ENCODE peak calls at places on chromosomes 6 and 20, in seven cellular contexts. R is breast epithelium, J is tibial artery, Q is CD14-positive monocyte, P is fibroblast of mammary gland, A is right atrium auricular region, V is endothelial cell. H is an unnamed sample.

GRCh38 chr6:136609878-136610706 is 59.9 kb upstream of the MAP7 start:
- DNase-seq in J (peak), Q (peak), P (peak), V (no peak), A (peak), R (no peak), H (no peak)

GRCh38 chr6:84249724-84250123 is 22.3 kb upstream of the CEP162 start:
- DNase-seq in P (peak), J (no peak), A (no peak), V (no peak), Q (no peak), R (no peak), H (no peak)

GRCh38 chr6:121436172-121436965 is 923 bp downstream of the GJA1 start:
- DNase-seq in A (no peak), J (no peak), V (no peak), R (no peak), Q (no peak), P (no peak), H (no peak)

GRCh38 chr6:158938811-158939254 is 61.2 kb downstream of the RSPH3 start:
- DNase-seq in P (peak), A (no peak), R (no peak), J (no peak), V (no peak), Q (peak), H (no peak)

GRCh38 chr20:63458170-63459069 is 14.0 kb downstream of the KCNQ2 start:
- DNase-seq in V (no peak), A (no peak), Q (no peak), P (no peak), R (no peak), J (no peak), H (no peak)

GRCh38 chr6:150008588-150008987 is 16.7 kb downstream of the RAET1L start:
- DNase-seq in A (no peak), V (no peak), J (peak), P (no peak), Q (no peak), R (no peak), H (no peak)

GRCh38 chr6:105483492-105483891 is 80.6 kb upstream of the PREP start:
- DNase-seq in R (no peak), P (peak), A (no peak), J (no peak), V (no peak), Q (no peak), H (no peak)

GRCh38 chr20:53655909-53656652 is 62.4 kb upstream of the ZNF217 start:
- DNase-seq in A (no peak), J (no peak), P (peak), V (no peak), R (no peak), Q (no peak), H (no peak)

GRCh38 chr20:32973077-32973717 is 31.0 kb downstream of the SUN5 start:
- DNase-seq in A (no peak), P (no peak), Q (no peak), R (no peak), V (no peak), J (no peak), H (peak)

GRCh38 chr6:159163901-159164370 is 5.3 kb upstream of the FNDC1 start:
- DNase-seq in J (no peak), V (no peak), R (no peak), A (no peak), Q (no peak), P (peak), H (no peak)

GRCh38 chr20:64131406-64131805 is 24.0 kb upstream of the NPBWR2 start:
- DNase-seq in J (peak), A (no peak), R (no peak), V (no peak), Q (peak), P (peak), H (no peak)

GRCh38 chr6:13407709-13408695 is 79.4 kb downstream of the GFOD1 start:
- DNase-seq in P (peak), J (no peak), R (no peak), A (no peak), Q (peak), V (no peak), H (no peak)

GRCh38 chr6:44942201-44942600 is 385.9 kb upstream of the RUNX2 start:
- DNase-seq in J (no peak), P (no peak), V (no peak), R (no peak), A (no peak), Q (no peak), H (no peak)

GRCh38 chr6:84556541-84557335 is 207.7 kb downstream of the TBX18 start:
- DNase-seq in Q (no peak), A (no peak), V (no peak), R (no peak), J (no peak), P (peak), H (no peak)

GRCh38 chr20:25281541-25281991 is 33.7 kb downstream of the PYGB start:
- DNase-seq in A (no peak), P (no peak), R (peak), V (no peak), J (peak), Q (peak), H (no peak)

GRCh38 chr6:54285595-54285994 is 22.6 kb upstream of the TINAG start:
- DNase-seq in Q (no peak), A (no peak), V (no peak), J (no peak), R (no peak), P (peak), H (no peak)

GRCh38 chr20:21511850-21512633 is 1.8 kb downstream of the NKX2-2 start:
- DNase-seq in P (no peak), J (no peak), A (no peak), Q (no peak), V (no peak), R (no peak), H (no peak)

GRCh38 chr6:42045538-42046460 is 4.5 kb upstream of the TAF8 start:
- DNase-seq in P (peak), V (no peak), Q (peak), R (peak), J (peak), A (peak), H (no peak)

GRCh38 chr20:37534401-37535157 is 6.9 kb upstream of the BLCAP start:
- DNase-seq in V (peak), P (peak), Q (no peak), J (no peak), R (no peak), A (peak), H (peak)

GRCh38 chr6:16471222-16471784 is 232.9 kb downstream of the GMPR start:
- DNase-seq in J (no peak), A (no peak), P (no peak), V (no peak), R (no peak), Q (no peak), H (no peak)

GRCh38 chr20:58980711-58981563 is at the start of gene NELFCD:
- DNase-seq in J (peak), R (peak), Q (peak), V (peak), A (peak), P (peak), H (peak)

GRCh38 chr20:38063911-38064310 is 30.4 kb downstream of the RPRD1B start:
- DNase-seq in P (no peak), A (no peak), J (no peak), Q (no peak), R (no peak), V (no peak), H (no peak)

GRCh38 chr6:15689586-15690450 is 27.0 kb upstream of the DTNBP1 start:
- DNase-seq in R (no peak), Q (no peak), V (no peak), P (peak), A (no peak), J (no peak), H (no peak)

GRCh38 chr6:1873781-1874180 is 264.1 kb downstream of the FOXC1 start:
- DNase-seq in Q (no peak), R (no peak), A (no peak), P (no peak), V (no peak), J (no peak), H (no peak)

GRCh38 chr6:37860226-37860839 is 40.8 kb downstream of the ZFAND3 start:
- DNase-seq in A (no peak), R (no peak), J (no peak), Q (no peak), V (peak), P (peak), H (no peak)

GRCh38 chr6:17098538-17098937 is 3.3 kb upstream of the STMND1 start:
- DNase-seq in P (peak), V (no peak), A (no peak), Q (no peak), R (no peak), J (no peak), H (no peak)

GRCh38 chr6:34536251-34536958 is 19.7 kb downstream of the SPDEF start:
- DNase-seq in R (peak), A (no peak), V (no peak), J (no peak), Q (no peak), P (no peak), H (no peak)

DNA sequence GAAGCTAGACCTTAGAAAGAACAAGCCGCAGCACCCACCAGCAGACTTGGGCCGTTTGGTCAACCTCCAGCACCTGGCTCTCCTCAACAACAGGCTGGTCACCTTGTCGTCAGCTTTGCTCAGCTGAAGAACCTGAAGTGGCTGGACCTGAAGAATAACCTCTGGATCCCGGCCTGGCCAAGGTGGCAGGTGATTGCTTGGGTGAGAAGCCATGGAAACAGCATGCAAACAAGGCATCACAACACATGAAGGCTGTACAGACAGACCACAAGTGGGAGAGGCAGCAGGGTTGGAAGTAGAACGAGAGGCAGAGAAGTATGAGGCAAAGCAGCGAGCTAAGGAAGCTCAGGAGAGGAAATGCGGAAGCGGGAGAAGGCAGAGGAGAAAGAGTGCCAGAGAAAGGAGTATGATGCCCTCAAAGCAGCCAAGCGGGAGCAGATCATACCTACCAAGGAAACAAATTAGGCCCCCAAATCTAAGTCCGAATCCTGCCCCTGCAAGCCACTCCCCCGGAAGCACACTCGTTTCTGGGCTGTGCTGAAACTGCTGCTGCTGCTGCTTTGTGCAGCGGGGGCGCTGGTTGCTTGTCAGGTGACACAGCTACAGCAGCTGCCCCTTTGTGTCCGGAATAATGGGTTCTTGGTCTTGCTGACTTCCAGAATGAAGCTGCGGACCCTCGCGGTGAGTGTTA is 121.6 kb upstream of the LGSN start:
- DNase-seq in P (no peak), A (no peak), V (no peak), J (no peak), Q (no peak), R (no peak), H (no peak)
- TF ChIP-seq CTCF in P (no peak), A (no peak), V (no peak), J (no peak), Q (no peak), R (no peak), H (no peak)

GRCh38 chr6:126618639-126619331 is 278.9 kb downstream of the CENPW start:
- DNase-seq in P (no peak), V (no peak), J (no peak), Q (no peak), R (no peak), A (no peak), H (no peak)
- TF ChIP-seq CTCF in P (no peak), V (no peak), J (no peak), Q (no peak), R (no peak), A (no peak), H (no peak)

GRCh38 chr6:36445651-36446050 is 2.9 kb downstream of the KCTD20 start:
- DNase-seq in P (no peak), R (no peak), Q (no peak), J (no peak), A (no peak), V (no peak), H (no peak)

GRCh38 chr6:36442671-36443497 is at the start of the genes KCTD20 and PXT1:
- DNase-seq in A (peak), R (peak), P (peak), V (peak), J (peak), Q (peak), H (peak)

GRCh38 chr6:36444470-36444869 is 1.7 kb downstream of the KCTD20 start:
- DNase-seq in V (no peak), J (no peak), P (peak), R (no peak), Q (no peak), A (no peak), H (no peak)

GRCh38 chr6:36443498-36443844 is 671 bp downstream of the KCTD20 start:
- DNase-seq in Q (no peak), R (no peak), V (no peak), A (no peak), P (no peak), J (no peak), H (no peak)

GRCh38 chr6:36443951-36444428 is 1.2 kb downstream of the KCTD20 start:
- DNase-seq in P (no peak), V (peak), J (no peak), Q (no peak), R (no peak), A (no peak), H (no peak)
- TF ChIP-seq CTCF in P (no peak), V (no peak), J (no peak), Q (peak), R (peak), A (no peak), H (peak)

DNA sequence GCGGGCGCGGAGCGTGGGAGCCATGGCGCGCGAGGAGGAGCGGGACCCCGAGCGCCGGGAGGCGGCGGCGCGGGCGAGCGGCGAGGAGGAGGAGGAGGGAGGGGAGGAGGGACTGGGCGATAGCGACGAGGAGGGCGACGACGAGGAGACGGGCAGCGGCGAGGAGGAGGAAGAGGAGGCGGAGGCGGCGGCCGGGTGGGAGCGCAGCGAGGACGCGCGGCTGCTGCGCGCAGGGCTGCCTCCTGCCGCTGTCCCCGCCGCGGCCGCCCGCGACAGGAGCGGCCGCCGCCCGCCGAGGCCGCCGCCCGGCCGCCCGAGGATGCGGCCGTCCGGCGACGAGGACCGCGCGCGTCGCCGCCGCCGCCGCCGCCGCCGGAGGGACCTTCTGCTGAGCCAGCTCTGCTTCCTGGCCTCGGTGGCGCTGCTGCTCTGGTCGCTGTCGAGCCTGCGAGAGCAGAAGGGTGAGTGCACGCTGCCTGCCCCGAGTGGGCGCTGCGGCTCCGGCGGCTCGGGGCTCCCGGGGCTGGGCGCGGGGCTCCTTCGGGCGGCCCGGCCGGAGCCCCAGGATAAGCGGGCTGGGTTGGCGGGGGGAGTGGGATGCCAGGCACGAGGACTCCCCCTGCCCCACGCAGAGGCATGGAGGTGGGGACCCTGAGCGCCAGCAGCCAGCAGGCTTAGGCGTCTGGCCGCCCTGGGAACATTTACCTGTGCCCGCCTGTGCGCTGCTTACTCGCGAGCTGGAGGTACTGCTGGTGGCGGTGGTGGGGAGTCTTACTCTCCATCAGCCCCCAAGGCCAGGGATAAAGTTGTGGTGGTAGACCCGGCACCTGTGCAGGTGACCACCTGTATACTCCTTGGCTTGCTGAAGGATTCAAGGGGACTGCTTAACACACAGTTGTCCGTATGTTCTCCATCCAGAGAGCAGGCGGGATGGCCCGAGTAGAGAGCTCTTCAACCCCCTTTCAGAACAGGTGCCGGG is at the start of gene SLC24A3:
- DNase-seq in A (no peak), P (peak), V (peak), Q (peak), J (peak), R (peak), H (peak)
- TF ChIP-seq CTCF in A (peak), P (peak), V (peak), Q (peak), J (peak), R (peak), H (peak)

DNA sequence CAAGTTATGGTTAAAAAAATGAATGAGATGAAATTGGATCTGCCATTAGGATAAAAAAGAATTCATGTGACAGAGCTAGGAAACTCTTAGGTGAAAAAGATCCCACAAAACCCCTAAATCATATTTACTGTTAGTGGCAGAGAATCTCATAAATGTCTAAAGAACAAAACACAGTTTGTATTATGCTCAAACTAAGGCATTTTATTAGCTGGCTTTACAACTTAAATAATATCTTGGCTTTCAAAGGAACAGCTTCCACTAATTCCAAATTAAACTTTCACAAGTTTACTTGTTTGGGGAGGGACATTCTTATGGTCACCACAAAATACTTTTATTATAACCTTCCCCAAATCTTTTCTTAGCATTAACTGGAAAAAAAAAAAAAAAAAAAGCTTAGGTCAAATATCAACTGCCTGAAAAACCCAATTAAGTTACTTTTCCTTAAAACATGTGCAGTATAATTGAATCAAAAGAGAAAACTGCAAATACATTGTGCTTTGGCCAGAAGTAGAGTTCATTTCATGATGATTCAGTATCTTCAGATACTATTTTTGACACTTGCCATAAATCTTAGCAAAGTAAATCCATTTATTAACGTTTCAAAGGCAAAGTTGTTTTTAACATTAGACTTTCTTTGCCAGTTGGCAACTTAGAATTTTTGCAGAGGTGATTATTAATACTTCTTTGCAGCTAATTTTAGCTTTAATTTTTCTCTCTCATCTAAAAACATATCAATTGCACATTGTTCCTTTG is 14.7 kb upstream of the ALDH8A1 start:
- DNase-seq in P (no peak), R (no peak), V (no peak), J (no peak), A (no peak), Q (no peak), H (no peak)
- TF ChIP-seq CTCF in P (no peak), R (no peak), V (no peak), J (no peak), A (no peak), Q (no peak), H (no peak)

DNA sequence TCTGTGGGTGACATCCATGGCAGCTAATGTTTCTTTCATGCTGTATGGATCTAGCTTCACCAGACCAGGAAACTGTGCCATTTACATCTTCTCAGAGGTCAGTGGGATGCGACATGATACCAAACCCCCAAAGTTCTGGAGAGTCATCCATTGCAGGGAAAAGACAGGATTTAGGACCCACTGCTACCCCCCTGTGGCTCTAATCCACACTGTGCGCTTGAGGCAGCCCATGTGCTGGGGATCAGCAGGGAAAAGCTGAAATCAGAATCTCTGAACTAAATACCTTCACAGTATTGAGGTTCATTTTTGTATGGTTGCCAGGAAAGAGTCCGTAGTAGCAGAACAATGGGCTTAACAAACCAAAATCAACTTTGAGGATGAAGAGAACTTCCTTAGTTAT is 164.4 kb downstream of the TMEM242 start:
- DNase-seq in V (peak), R (no peak), P (no peak), Q (no peak), J (no peak), A (no peak), H (no peak)
- TF ChIP-seq CTCF in V (no peak), R (no peak), P (peak), Q (no peak), J (no peak), A (no peak), H (no peak)